ENCODE peak calls at places on chromosomes 11 and 22, in eight cellular contexts. E, X, O, T, D, K, F and S are unnamed samples.

GRCh38 chr11:59135648-59136461 is 6.8 kb upstream of the FAM111A start:
- DNase-seq in E (peak), X (peak), F (peak), D (peak), T (peak), O (peak), K (peak), S (peak)

GRCh38 chr11:37948258-37948657 is 1350.2 kb upstream of the RAG2 start:
- DNase-seq in F (no peak), D (no peak), E (no peak), X (no peak), T (peak), O (no peak), K (no peak), S (no peak)

GRCh38 chr11:114017723-114018122 is 41.8 kb upstream of the ZBTB16 start:
- DNase-seq in X (no peak), F (no peak), K (no peak), D (no peak), E (no peak), T (no peak), O (no peak), S (no peak)

GRCh38 chr22:50530857-50531545 is 1.2 kb upstream of the TYMP start:
- DNase-seq in O (peak), E (peak), X (peak), T (peak), F (no peak), K (peak), D (peak), S (peak)

GRCh38 chr11:47516984-47517853 is 35.7 kb downstream of the CELF1 start:
- DNase-seq in O (no peak), E (no peak), X (no peak), F (no peak), D (no peak), T (no peak), K (no peak), S (no peak)

GRCh38 chr22:49833340-49834007 is 5.8 kb upstream of the BRD1 start:
- DNase-seq in O (peak), X (no peak), T (peak), K (no peak), E (no peak), D (no peak), F (no peak), S (no peak)

GRCh38 chr22:27879923-27880322 is 39.1 kb downstream of the PITPNB start:
- DNase-seq in O (no peak), X (no peak), D (peak), T (peak), F (no peak), K (no peak), E (no peak), S (no peak)

GRCh38 chr11:129298990-129299389 is 76.7 kb upstream of the BARX2 start:
- DNase-seq in K (no peak), O (no peak), E (no peak), F (no peak), X (no peak), T (no peak), D (no peak), S (no peak)

GRCh38 chr11:134730096-134730495 is 318.1 kb upstream of the B3GAT1 start:
- DNase-seq in O (no peak), X (no peak), D (no peak), K (no peak), F (no peak), T (no peak), E (no peak), S (no peak)

GRCh38 chr22:45957826-45958225 is 19.1 kb downstream of the WNT7B start:
- DNase-seq in T (no peak), F (no peak), X (no peak), K (no peak), D (no peak), E (no peak), O (no peak), S (no peak)

GRCh38 chr22:22924369-22925145 is 36.9 kb downstream of the IGLL5 start:
- DNase-seq in F (no peak), O (no peak), K (no peak), E (no peak), D (no peak), T (no peak), X (no peak), S (no peak)

GRCh38 chr11:80899381-80899780 is 1458.6 kb upstream of the TENM4 start:
- DNase-seq in T (peak), K (no peak), D (no peak), F (no peak), E (no peak), O (no peak), X (no peak), S (no peak)

GRCh38 chr11:128448487-128448886 is 138.9 kb downstream of the ETS1 start:
- DNase-seq in F (no peak), X (peak), E (no peak), O (peak), D (no peak), T (peak), K (no peak), S (peak)

GRCh38 chr11:73875380-73875779 is 1.3 kb downstream of the COA4 start:
- DNase-seq in X (no peak), T (no peak), D (no peak), O (no peak), F (no peak), K (no peak), E (no peak), S (no peak)

GRCh38 chr22:44462246-44463015 is 35.6 kb downstream of the RTL6 start:
- DNase-seq in O (no peak), X (no peak), E (no peak), D (no peak), K (no peak), T (no peak), F (no peak), S (peak)

GRCh38 chr11:69328231-69328630 is 34.3 kb downstream of the MYEOV start:
- DNase-seq in E (peak), X (no peak), D (no peak), T (no peak), O (no peak), F (peak), K (no peak), S (peak)

GRCh38 chr11:103395612-103396011 is 286.4 kb downstream of the DYNC2H1 start:
- DNase-seq in D (no peak), F (no peak), K (no peak), T (peak), O (no peak), X (no peak), E (no peak), S (no peak)

GRCh38 chr11:1127664-1128162 is 30.0 kb upstream of the MUC5AC start:
- DNase-seq in T (no peak), O (no peak), K (no peak), X (no peak), D (no peak), F (no peak), E (peak), S (no peak)

GRCh38 chr11:65096926-65097325 is 912 bp downstream of the VPS51 start:
- DNase-seq in O (no peak), K (no peak), E (no peak), F (no peak), T (no peak), X (no peak), D (no peak), S (no peak)

GRCh38 chr11:65103476-65103875 is 7.5 kb downstream of the VPS51 start:
- DNase-seq in E (no peak), D (no peak), F (no peak), X (no peak), O (no peak), T (no peak), K (no peak), S (no peak)

GRCh38 chr11:65104628-65105027 is 7.0 kb upstream of the TM7SF2 start:
- DNase-seq in D (no peak), O (no peak), F (no peak), X (no peak), E (no peak), K (no peak), T (no peak), S (no peak)

GRCh38 chr11:65102142-65103095 is 6.4 kb downstream of the VPS51 start:
- DNase-seq in E (no peak), D (no peak), K (no peak), T (no peak), X (no peak), F (no peak), O (no peak), S (peak)

GRCh38 chr11:65100674-65101350 is 4.8 kb downstream of the VPS51 start:
- DNase-seq in K (no peak), D (no peak), O (no peak), F (no peak), E (no peak), T (no peak), X (no peak), S (no peak)
- TF ChIP-seq CTCF in K (no peak), D (peak), O (no peak), F (peak), E (no peak), T (no peak), X (no peak), S (no peak)

DNA sequence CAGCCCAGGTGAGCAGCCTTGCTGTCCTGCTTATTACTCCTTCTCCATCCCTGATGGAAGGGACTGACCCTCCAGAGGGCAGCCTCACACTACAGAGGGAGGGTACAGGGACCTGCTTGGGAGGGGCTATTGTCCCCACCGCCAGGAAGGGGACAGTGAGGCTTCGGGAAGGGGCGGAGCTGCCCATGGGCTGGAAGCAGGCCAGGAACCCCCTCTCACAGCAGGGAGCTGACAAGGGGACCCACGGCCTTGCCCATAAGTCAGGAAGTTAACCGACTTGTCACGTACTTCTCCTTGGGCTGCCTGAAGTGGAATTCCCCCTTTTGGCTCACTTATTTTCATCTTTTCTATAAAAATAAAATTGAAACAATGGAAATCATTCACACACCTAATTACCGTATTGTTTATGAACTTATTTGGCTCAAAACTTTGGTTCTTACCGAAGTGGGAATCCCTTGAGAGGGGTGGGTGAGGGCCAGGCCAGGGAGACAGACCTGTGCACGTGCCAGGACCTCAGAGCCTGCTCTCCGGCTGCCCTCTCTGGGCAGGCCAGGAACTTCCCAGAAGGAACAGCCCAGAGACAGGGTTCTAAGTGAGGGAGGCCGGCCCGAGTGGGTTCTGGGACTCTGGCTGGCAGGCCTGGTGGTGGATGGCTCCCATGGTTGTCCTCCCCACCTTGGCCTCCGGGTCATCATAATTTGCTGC is 5.8 kb downstream of the MGAT3 start:
- DNase-seq in E (no peak), O (no peak), X (no peak), D (peak), K (peak), T (no peak), F (no peak), S (no peak)
- TF ChIP-seq CTCF in E (no peak), O (no peak), X (no peak), D (no peak), K (no peak), T (no peak), F (peak), S (no peak)

GRCh38 chr11:125387991-125388390 is 108.1 kb downstream of the FEZ1 start:
- DNase-seq in T (no peak), F (no peak), O (no peak), D (no peak), E (no peak), K (no peak), X (no peak), S (no peak)
- TF ChIP-seq CTCF in T (no peak), F (no peak), O (no peak), D (no peak), E (no peak), K (no peak), X (no peak), S (no peak)

DNA sequence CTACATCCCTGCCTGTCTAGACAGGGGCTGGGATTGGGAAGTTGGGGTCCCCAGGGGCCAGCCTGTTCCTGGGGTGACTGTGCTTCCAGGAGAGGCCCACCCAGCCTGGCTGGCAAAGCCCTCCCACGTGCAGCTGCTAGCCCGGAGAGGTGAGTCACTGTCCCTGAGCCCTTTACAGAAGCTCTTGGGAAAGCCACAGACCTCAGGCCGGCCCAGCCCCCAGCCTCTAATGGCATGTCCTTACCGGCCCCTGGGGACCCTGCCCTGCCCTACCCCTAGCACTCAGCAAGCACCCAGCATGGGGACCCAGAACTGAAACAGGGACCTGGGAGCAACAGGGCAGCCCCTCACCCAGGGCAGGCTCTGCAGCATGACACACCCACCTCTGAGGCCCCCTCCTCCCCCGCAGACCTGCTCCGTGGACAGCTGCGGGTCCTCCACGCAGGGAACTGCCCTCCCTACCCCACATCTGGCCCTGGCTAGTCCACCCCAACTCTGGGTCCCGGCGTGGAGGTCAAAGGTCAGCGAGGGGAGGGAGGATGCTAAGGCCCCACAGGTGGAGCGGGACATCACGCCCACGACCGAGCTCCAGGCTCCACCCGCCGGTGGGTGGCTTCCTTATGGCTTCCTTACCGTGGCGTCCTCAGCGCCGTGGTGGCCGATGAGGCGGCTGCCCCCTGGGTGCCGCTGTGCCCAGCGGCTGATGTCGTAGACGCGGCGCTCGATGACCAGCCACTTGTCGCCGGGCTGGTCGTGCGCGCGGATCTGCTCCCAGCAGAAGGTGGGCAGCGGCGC is 612 bp downstream of the FADS3 start:
- DNase-seq in F (no peak), E (peak), D (no peak), X (peak), O (peak), T (peak), K (no peak), S (no peak)
- TF ChIP-seq CTCF in F (peak), E (no peak), D (no peak), X (no peak), O (no peak), T (peak), K (no peak), S (no peak)

GRCh38 chr11:28585007-28585406 is 476.8 kb downstream of the METTL15 start:
- DNase-seq in F (no peak), T (peak), X (no peak), K (no peak), D (no peak), O (no peak), E (no peak), S (no peak)

GRCh38 chr11:28581286-28582242 is 473.4 kb downstream of the METTL15 start:
- DNase-seq in F (no peak), T (peak), E (no peak), O (no peak), K (peak), D (no peak), X (no peak), S (no peak)
- TF ChIP-seq CTCF in F (peak), T (no peak), E (no peak), O (no peak), K (peak), D (no peak), X (no peak), S (no peak)

GRCh38 chr22:42431401-42432019 is 693 bp downstream of the NFAM1 start:
- DNase-seq in K (no peak), O (no peak), E (no peak), F (no peak), D (peak), T (no peak), X (no peak), S (no peak)

GRCh38 chr22:42428025-42428424 is 4.2 kb downstream of the NFAM1 start:
- DNase-seq in O (no peak), F (no peak), T (no peak), X (no peak), K (no peak), E (no peak), D (no peak), S (no peak)

GRCh38 chr22:42430486-42431125 is 1.6 kb downstream of the NFAM1 start:
- DNase-seq in D (no peak), O (no peak), E (no peak), K (no peak), T (no peak), F (no peak), X (no peak), S (no peak)

GRCh38 chr22:42427211-42427610 is 5.0 kb downstream of the NFAM1 start:
- DNase-seq in O (no peak), D (no peak), F (no peak), K (no peak), T (no peak), X (no peak), E (no peak), S (no peak)

GRCh38 chr22:42428760-42429159 is 3.4 kb downstream of the NFAM1 start:
- DNase-seq in O (no peak), X (no peak), F (no peak), E (no peak), D (no peak), K (no peak), T (no peak), S (no peak)
- TF ChIP-seq CTCF in O (no peak), X (no peak), F (no peak), E (no peak), D (no peak), K (no peak), T (no peak), S (no peak)

GRCh38 chr22:42719656-42720262 is 911 bp downstream of the A4GALT start:
- DNase-seq in D (peak), E (no peak), F (no peak), T (no peak), X (no peak), K (peak), O (no peak), S (no peak)

GRCh38 chr22:42717197-42717967 is 3.3 kb downstream of the A4GALT start:
- DNase-seq in T (peak), X (no peak), E (no peak), F (no peak), O (no peak), K (peak), D (peak), S (no peak)

GRCh38 chr22:42721045-42721434 is 370 bp upstream of the A4GALT start:
- DNase-seq in D (peak), O (no peak), T (no peak), F (no peak), X (no peak), E (no peak), K (no peak), S (no peak)

GRCh38 chr22:42720263-42721044 is at the start of gene A4GALT:
- DNase-seq in E (no peak), K (peak), T (no peak), F (no peak), D (peak), X (no peak), O (no peak), S (no peak)

GRCh38 chr22:42719133-42719532 is 1.5 kb downstream of the A4GALT start:
- DNase-seq in T (peak), D (no peak), X (no peak), K (no peak), E (no peak), F (no peak), O (no peak), S (no peak)
- TF ChIP-seq CTCF in T (no peak), D (no peak), X (no peak), K (no peak), E (peak), F (peak), O (no peak), S (no peak)

GRCh38 chr11:75144716-75145014 is 6.2 kb upstream of the SLCO2B1 start:
- DNase-seq in K (no peak), X (no peak), E (no peak), D (no peak), O (no peak), T (no peak), F (no peak), S (no peak)

GRCh38 chr11:75141166-75141565 is 9.7 kb upstream of the SLCO2B1 start:
- DNase-seq in F (no peak), X (no peak), D (no peak), K (no peak), T (no peak), E (peak), O (no peak), S (no peak)

GRCh38 chr11:75142714-75143419 is 8.0 kb upstream of the SLCO2B1 start:
- DNase-seq in T (peak), K (no peak), D (no peak), X (peak), F (no peak), O (no peak), E (peak), S (peak)

GRCh38 chr11:75143420-75143731 is 7.5 kb upstream of the SLCO2B1 start:
- DNase-seq in T (no peak), E (no peak), O (no peak), F (no peak), X (no peak), D (no peak), K (no peak), S (no peak)

GRCh38 chr11:75140269-75141138 is 10.4 kb upstream of the SLCO2B1 start:
- DNase-seq in E (peak), D (peak), K (peak), X (peak), O (peak), F (no peak), T (peak), S (peak)
- TF ChIP-seq CTCF in E (peak), D (peak), K (peak), X (peak), O (peak), F (peak), T (peak), S (peak)

GRCh38 chr11:27701262-27702105 is 1.2 kb upstream of the BDNF start:
- DNase-seq in F (no peak), T (no peak), X (peak), E (peak), O (no peak), D (peak), K (no peak), S (no peak)
- TF ChIP-seq CTCF in F (peak), T (peak), X (no peak), E (peak), O (no peak), D (no peak), K (no peak), S (no peak)